ENCODE peak calls at places on chromosomes 3 and 15, in five cellular contexts. E, X, J, V and F are unnamed samples.

GRCh38 chr15:31660800-31661199 is 334.2 kb downstream of the KLF13 start:
- DNase-seq in X (no peak), J (no peak), E (no peak), V (no peak), F (no peak)

GRCh38 chr3:46903341-46904302 is 26.1 kb downstream of the PTH1R start:
- DNase-seq in J (no peak), E (no peak), X (peak; percentile 54), V (no peak), F (no peak)

GRCh38 chr3:78242724-78243123 is 1202.8 kb downstream of the ROBO2 start:
- DNase-seq in V (no peak), E (no peak), J (no peak), X (no peak), F (no peak)

GRCh38 chr15:63858881-63859280 is 25.1 kb upstream of the HERC1 start:
- DNase-seq in J (no peak), E (no peak), V (no peak), X (no peak), F (no peak)

GRCh38 chr15:26223720-26224119 is 360.6 kb upstream of the ATP10A start:
- DNase-seq in E (no peak), J (no peak), X (no peak), V (no peak), F (no peak)

GRCh38 chr3:40504636-40505430 is 1.0 kb upstream of the ZNF620 start:
- DNase-seq in X (no peak), J (no peak), E (peak; percentile 76), V (no peak), F (no peak)

GRCh38 chr3:64188810-64189560 is 36.3 kb downstream of the PRICKLE2 start:
- DNase-seq in V (no peak), X (no peak), E (no peak), J (no peak), F (no peak)

GRCh38 chr3:174204765-174205164 is 654.4 kb upstream of the NAALADL2 start:
- DNase-seq in J (no peak), V (no peak), X (no peak), E (no peak), F (no peak)

GRCh38 chr3:3627104-3627503 is 172.1 kb upstream of the LRRN1 start:
- DNase-seq in X (no peak), E (no peak), V (no peak), J (no peak), F (no peak)

GRCh38 chr3:41881233-41881821 is 80.6 kb downstream of the ULK4 start:
- DNase-seq in X (peak; percentile 61), J (no peak), E (peak; percentile 23), V (no peak), F (peak; percentile 29)

GRCh38 chr15:38242055-38242454 is 10.6 kb upstream of the SPRED1 start:
- DNase-seq in E (no peak), J (peak; percentile 32), X (no peak), V (no peak), F (no peak)

GRCh38 chr3:22901684-22902083 is 301.4 kb upstream of the UBE2E2 start:
- DNase-seq in E (no peak), J (no peak), V (no peak), X (no peak), F (no peak)

GRCh38 chr15:29774900-29775299 is 47.4 kb downstream of the TJP1 start:
- DNase-seq in V (no peak), J (no peak), X (no peak), E (peak; percentile 21), F (no peak)

DNA sequence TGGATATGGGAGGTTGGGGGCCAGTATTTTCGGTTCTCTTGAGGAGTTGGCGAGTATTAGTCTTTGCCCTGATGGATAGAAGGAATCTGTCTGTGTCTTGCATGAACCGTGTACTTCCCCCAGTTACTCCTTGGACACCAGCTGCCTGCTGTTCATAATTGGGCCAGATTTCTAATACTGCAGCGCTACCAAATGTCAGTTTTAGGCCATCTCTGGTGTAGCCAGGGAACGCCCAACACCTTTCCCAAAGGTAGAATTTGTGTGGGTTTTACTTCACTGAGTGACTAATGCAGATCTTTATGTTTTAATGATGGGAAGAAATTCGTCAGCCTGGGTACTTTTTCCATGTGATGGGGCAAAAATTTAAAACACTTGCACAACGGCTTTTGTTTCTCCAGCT is 18.4 kb downstream of the FLNB start:
- DNase-seq in J (no peak), V (no peak), E (no peak), X (no peak), F (no peak)
- TF ChIP-seq POLR2AphosphoS5 in J (no peak), V (no peak), E (no peak), X (no peak), F (no peak)

DNA sequence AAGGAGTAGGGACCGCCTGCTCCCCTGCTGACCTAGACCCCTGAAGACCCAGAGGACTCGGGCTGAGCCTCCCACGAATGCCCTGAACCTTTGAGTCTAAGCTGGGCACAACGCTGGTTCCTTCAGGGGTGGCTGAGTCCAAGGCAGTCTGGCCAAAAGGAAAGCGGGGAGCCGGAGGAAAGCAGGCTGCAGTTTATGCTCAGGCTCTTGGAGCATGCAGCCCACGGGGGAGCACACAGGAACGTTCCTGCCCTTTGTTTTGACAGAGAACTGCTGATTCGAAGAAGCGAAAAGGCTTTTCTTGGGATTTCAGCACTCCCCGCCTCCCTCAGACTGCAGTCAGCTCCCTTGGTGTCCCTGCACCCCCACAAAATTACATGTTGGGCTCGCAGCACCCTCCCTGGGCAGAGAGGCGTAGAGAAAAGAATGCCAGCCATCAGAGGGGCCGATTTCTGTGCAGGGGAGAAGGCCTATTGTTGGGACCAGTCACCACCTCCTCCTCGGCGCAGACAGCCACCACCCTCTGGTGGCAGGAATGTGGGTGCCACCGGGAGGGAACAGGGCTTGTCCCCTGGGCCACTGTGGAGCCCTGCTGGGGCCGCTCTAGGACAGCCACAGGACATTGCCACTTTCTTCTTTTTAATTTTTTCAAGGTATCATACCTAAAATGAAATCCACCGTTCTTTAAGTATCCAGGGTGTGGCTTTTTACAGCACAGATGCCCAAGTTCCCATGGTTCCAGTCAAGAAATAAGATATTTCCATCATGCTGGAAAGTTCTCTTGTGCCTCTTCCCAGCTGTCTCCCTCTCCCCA is 72.2 kb downstream of the SMAD6 start:
- DNase-seq in X (peak; percentile 87), E (peak; percentile 78), J (no peak), V (peak; percentile 68), F (peak; percentile 95)
- TF ChIP-seq RFX5 in X (no peak), E (no peak), J (no peak), V (no peak), F (no peak)

DNA sequence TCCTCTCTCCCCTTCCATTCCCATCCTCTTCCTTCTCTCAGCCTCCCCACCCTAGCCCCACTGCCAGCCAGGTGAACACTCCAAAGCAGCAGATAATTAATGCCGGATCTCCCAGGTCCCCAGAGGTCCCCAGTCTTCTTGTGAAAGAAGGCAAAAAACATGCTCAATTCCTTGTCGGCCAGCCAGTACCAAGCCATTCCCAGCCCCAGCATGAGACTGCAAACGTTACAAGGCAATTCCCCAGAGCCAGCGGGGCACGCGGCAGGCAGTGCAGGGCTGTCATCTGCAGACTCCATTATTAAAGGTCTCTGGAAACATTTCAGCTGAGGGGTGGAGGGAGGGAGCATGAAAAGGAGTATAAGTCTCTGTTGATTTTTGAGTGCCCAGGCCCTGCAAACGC is 117.8 kb downstream of the XXYLT1 start:
- DNase-seq in E (no peak), V (no peak), X (no peak), J (no peak), F (peak; percentile 54)
- TF ChIP-seq POLR2AphosphoS5 in E (no peak), V (no peak), X (no peak), J (no peak), F (no peak)

GRCh38 chr3:49568965-49569364 is 14.7 kb downstream of the BSN start:
- DNase-seq in X (no peak), E (no peak), V (no peak), J (no peak), F (no peak)

GRCh38 chr3:49566312-49566711 is 12.0 kb downstream of the BSN start:
- DNase-seq in X (no peak), V (no peak), E (no peak), J (no peak), F (no peak)

GRCh38 chr3:49567406-49567805 is 13.1 kb downstream of the BSN start:
- DNase-seq in E (no peak), J (no peak), V (no peak), X (no peak), F (no peak)

GRCh38 chr3:49570033-49570654 is 15.9 kb downstream of the BSN start:
- DNase-seq in X (no peak), E (no peak), J (no peak), V (no peak), F (no peak)
- TF ChIP-seq RFX5 in X (no peak), E (no peak), J (no peak), V (no peak), F (no peak)

DNA sequence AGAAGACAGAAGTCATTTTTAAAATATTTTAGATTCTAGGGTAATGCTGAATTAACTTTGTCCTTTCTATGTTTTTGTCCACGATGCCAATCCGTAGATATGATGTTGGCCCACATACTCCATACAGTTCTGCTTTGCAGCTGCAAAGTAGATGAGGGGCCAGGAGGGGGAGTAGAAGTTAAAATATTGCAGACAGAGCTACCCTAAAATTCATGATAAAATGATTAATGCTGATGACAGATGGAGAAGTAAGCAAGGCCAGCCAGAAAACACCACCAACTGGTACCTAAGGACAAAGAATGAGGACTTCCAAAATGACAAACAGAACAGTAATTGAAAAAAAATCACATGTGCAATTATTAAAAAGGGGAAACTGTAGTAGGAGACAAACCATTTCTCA is 756.6 kb upstream of the ARPP21 start:
- DNase-seq in X (no peak), J (no peak), V (no peak), E (no peak), F (peak; percentile 13)
- TF ChIP-seq POLR2AphosphoS5 in X (no peak), J (no peak), V (no peak), E (no peak), F (no peak)

GRCh38 chr3:14351617-14352001 is 50.8 kb upstream of the SLC6A6 start:
- DNase-seq in X (no peak), E (no peak), J (no peak), V (no peak), F (no peak)

GRCh38 chr3:14353486-14353885 is 48.9 kb upstream of the SLC6A6 start:
- DNase-seq in J (no peak), E (no peak), V (no peak), X (no peak), F (no peak)

GRCh38 chr3:14347110-14347509 is 55.3 kb upstream of the SLC6A6 start:
- DNase-seq in J (no peak), E (no peak), X (no peak), V (no peak), F (no peak)

GRCh38 chr3:14357463-14357862 is 44.9 kb upstream of the SLC6A6 start:
- DNase-seq in J (no peak), V (no peak), E (no peak), X (no peak), F (no peak)

GRCh38 chr3:14352002-14352627 is 50.3 kb upstream of the SLC6A6 start:
- DNase-seq in X (peak; percentile 96), J (peak; percentile 30), E (peak; percentile 19), V (no peak), F (peak; percentile 66)
- TF ChIP-seq RFX5 in X (no peak), J (no peak), E (no peak), V (no peak), F (no peak)